ENCODE peak calls at places on chromosomes 7 and 10, in four cellular contexts. I is K562, V is HL-60, J is GM12878. G is an unnamed sample.

GRCh38 chr7:29894238-29894637 is 87.9 kb downstream of the WIPF3 start:
- DNase-seq in I (no peak), V (no peak), J (no peak), G (no peak)

GRCh38 chr10:111037868-111038267 is 39.0 kb upstream of the ADRA2A start:
- DNase-seq in I (no peak), V (no peak), J (no peak), G (no peak)

GRCh38 chr10:37860494-37861190 is 3.2 kb upstream of the ZNF248 start:
- DNase-seq in I (no peak), V (no peak), J (no peak), G (no peak)

GRCh38 chr10:12502526-12503274 is 153.4 kb downstream of the CAMK1D start:
- DNase-seq in I (no peak), V (no peak), J (no peak), G (no peak)

GRCh38 chr10:103449208-103450144 is 2.7 kb downstream of the CALHM2 start:
- DNase-seq in I (no peak), V (no peak), J (no peak), G (no peak)

GRCh38 chr10:129800796-129801340 is 163.2 kb downstream of the EBF3 start:
- DNase-seq in I (no peak), V (no peak), J (no peak), G (no peak)

GRCh38 chr7:32290015-32290414 is 200.2 kb downstream of the LSM5 start:
- DNase-seq in I (no peak), V (no peak), J (no peak), G (no peak)

GRCh38 chr7:85186083-85186520 is 754 bp downstream of the SEMA3D start:
- DNase-seq in I (no peak), V (no peak), J (no peak), G (no peak)

GRCh38 chr7:122183106-122183505 is 39.1 kb upstream of the AASS start:
- DNase-seq in I (no peak), V (no peak), J (no peak), G (no peak)

GRCh38 chr7:120834726-120835125 is 23.2 kb downstream of the TSPAN12 start:
- DNase-seq in I (no peak), V (no peak), J (no peak), G (no peak)

GRCh38 chr7:37495574-37496184 is 47.0 kb upstream of the ELMO1 start:
- DNase-seq in I (peak), V (peak), J (no peak), G (no peak)

GRCh38 chr7:30093351-30094019 is 41.3 kb upstream of the MTURN start:
- DNase-seq in I (no peak), V (no peak), J (no peak), G (no peak)

GRCh38 chr7:106813705-106814305 is 51.3 kb upstream of the PIK3CG start:
- DNase-seq in I (peak), V (no peak), J (no peak), G (no peak)

GRCh38 chr7:27170936-27171635 is 3.0 kb downstream of the HOXA10 start:
- DNase-seq in I (no peak), V (no peak), J (no peak), G (no peak)

GRCh38 chr10:78182841-78183240 is 149.2 kb downstream of the RPS24 start:
- DNase-seq in I (no peak), V (no peak), J (no peak), G (no peak)

GRCh38 chr7:47400001-47400400 is 181.9 kb downstream of the TNS3 start:
- DNase-seq in I (no peak), V (no peak), J (no peak), G (no peak)

GRCh38 chr7:30144659-30145321 is 10.0 kb downstream of the MTURN start:
- DNase-seq in I (peak), V (no peak), J (no peak), G (no peak)

GRCh38 chr10:132539431-132539839 is 1.8 kb downstream of the INPP5A start:
- DNase-seq in I (no peak), V (no peak), J (no peak), G (no peak)

GRCh38 chr10:80924063-80924952 is 386.6 kb downstream of the SH2D4B start:
- DNase-seq in I (peak), V (no peak), J (no peak), G (no peak)

GRCh38 chr10:23438547-23439451 is at the start of gene OTUD1:
- DNase-seq in I (peak), V (peak), J (peak), G (peak)
- TF ChIP-seq SPI1 in I (no peak), V (no peak), J (peak), G (no peak)

DNA sequence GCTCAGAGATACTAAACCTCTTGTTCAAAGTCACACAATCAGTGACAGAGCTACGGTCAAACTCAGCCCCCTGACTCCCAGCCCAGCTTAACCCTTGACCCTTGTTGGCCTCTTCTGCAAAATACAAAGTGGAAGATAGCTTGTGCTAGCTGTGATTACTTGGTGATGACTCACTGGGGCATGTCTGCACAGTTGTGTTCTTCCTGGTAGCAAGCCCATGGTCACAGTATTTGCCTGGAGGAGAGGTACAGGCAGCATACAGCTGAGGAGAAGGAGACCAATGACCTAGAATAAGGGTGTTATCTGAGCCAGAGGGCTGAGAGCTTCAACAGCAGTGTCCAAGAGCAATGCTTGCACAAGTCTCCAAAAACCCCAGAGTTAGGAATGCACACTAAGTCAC is 5.7 kb upstream of the HSPA12A start:
- DNase-seq in I (no peak), V (no peak), J (no peak), G (no peak)
- TF ChIP-seq POLR2AphosphoS5 in I (no peak), V (no peak), J (no peak), G (no peak)

GRCh38 chr10:105774351-105774750 is 1133.3 kb downstream of the SORCS3 start:
- DNase-seq in I (no peak), V (no peak), J (no peak), G (no peak)
- TF ChIP-seq SPI1 in I (no peak), V (no peak), J (no peak), G (no peak)

DNA sequence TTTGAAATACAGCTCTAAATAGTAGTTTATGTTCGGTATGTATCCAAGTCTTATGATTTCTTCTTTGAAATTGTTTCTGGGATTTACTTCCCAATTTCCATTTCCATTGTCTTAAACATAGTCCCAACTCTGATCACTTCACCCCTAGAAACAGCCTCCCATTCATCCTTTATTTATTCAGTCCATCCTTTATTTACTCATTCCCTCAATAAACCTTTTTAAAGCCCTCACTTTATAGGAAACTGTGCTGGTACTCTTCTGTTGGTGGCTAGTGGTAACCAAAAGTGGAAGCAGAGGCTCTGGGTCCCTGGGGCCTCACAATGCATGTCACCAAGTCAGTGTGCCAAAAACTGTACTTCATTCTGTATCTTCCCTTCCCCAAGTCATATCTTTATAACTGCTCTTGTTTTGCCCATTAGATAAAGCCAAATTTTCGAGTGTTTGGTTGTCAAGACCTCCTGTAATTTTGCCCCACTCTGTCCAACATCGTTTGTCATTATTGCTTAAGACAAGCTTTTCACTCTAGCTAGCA is 3.9 kb upstream of the EPC1 start:
- DNase-seq in I (no peak), V (no peak), J (no peak), G (no peak)
- TF ChIP-seq POLR2AphosphoS5 in I (no peak), V (no peak), J (no peak), G (no peak)

GRCh38 chr7:105141068-105141467 is 127.1 kb downstream of the KMT2E start:
- DNase-seq in I (peak), V (no peak), J (no peak), G (no peak)
- TF ChIP-seq SPI1 in I (no peak), V (no peak), J (no peak), G (no peak)

GRCh38 chr7:35727571-35727970 is 32.6 kb upstream of the HERPUD2 start:
- DNase-seq in I (no peak), V (no peak), J (no peak), G (no peak)

GRCh38 chr7:35726654-35727053 is 31.7 kb upstream of the HERPUD2 start:
- DNase-seq in I (no peak), V (no peak), J (no peak), G (no peak)

GRCh38 chr7:35722054-35722849 is 27.3 kb upstream of the HERPUD2 start:
- DNase-seq in I (no peak), V (no peak), J (no peak), G (no peak)

GRCh38 chr7:35723011-35723410 is 28.1 kb upstream of the HERPUD2 start:
- DNase-seq in I (no peak), V (no peak), J (no peak), G (no peak)

DNA sequence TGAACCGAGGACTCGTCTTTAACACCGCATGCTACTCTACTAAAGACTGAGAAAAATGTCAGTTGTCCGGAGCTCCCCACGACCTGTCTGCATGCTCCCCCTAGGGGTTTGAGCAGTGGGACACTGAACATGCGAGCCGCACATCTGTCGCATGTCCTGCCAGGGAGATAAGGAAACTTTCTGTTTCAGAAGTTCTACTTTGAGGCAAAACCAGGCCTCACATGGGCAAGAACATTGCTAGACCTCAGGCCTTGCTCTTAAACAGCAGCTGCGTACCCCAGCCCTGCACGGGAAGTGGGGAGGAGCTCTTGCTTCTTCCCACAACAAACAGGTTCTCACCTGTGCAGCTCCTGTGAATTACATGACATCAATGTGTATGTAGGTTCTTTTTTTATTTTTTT is 30.3 kb upstream of the HERPUD2 start:
- DNase-seq in I (peak), V (no peak), J (peak), G (no peak)
- TF ChIP-seq POLR2AphosphoS5 in I (no peak), V (no peak), J (peak), G (no peak)

G was measured in GM12891.